ENCODE peak calls at places on chromosomes 7 and 10, in four cellular contexts. One of them, this sample, is unnamed.

GRCh38 chr10:84606428-84606827 is 278.0 kb downstream of the CCSER2 start:
- DNase-seq in naive thymus-derived CD4-positive, alpha-beta T cell: no peak
- DNase-seq in heart right ventricle: no peak
- DNase-seq in testis: no peak
- DNase-seq in this sample: no peak

GRCh38 chr10:129193148-129193547 is 273.9 kb upstream of the MGMT start:
- DNase-seq in naive thymus-derived CD4-positive, alpha-beta T cell: no peak
- DNase-seq in heart right ventricle: no peak
- DNase-seq in testis: peak; percentile 17
- DNase-seq in this sample: no peak

GRCh38 chr10:90785782-90786181 is 72.1 kb downstream of the HTR7 start:
- DNase-seq in naive thymus-derived CD4-positive, alpha-beta T cell: no peak
- DNase-seq in heart right ventricle: no peak
- DNase-seq in testis: no peak
- DNase-seq in this sample: no peak

GRCh38 chr10:116272497-116273221 is at the start of gene GFRA1:
- DNase-seq in naive thymus-derived CD4-positive, alpha-beta T cell: no peak
- DNase-seq in heart right ventricle: no peak
- DNase-seq in testis: no peak
- DNase-seq in this sample: peak; percentile 62

GRCh38 chr10:88565072-88565471 is 18.0 kb downstream of the RNLS start:
- DNase-seq in naive thymus-derived CD4-positive, alpha-beta T cell: peak; percentile 29
- DNase-seq in heart right ventricle: no peak
- DNase-seq in testis: no peak
- DNase-seq in this sample: peak; percentile 46

GRCh38 chr7:30146127-30146612 is 11.4 kb downstream of the MTURN start:
- DNase-seq in naive thymus-derived CD4-positive, alpha-beta T cell: no peak
- DNase-seq in heart right ventricle: peak; percentile 61
- DNase-seq in testis: no peak
- DNase-seq in this sample: peak; percentile 65

GRCh38 chr7:2445047-2445446 is 31.2 kb downstream of the GRIFIN start:
- DNase-seq in naive thymus-derived CD4-positive, alpha-beta T cell: no peak
- DNase-seq in heart right ventricle: no peak
- DNase-seq in testis: no peak
- DNase-seq in this sample: no peak

GRCh38 chr7:102079140-102080002 is 207.3 kb upstream of the SH2B2 start:
- DNase-seq in naive thymus-derived CD4-positive, alpha-beta T cell: no peak
- DNase-seq in heart right ventricle: no peak
- DNase-seq in testis: no peak
- DNase-seq in this sample: peak; percentile 41

GRCh38 chr7:115357213-115357999 is 435.5 kb downstream of the MDFIC start:
- DNase-seq in naive thymus-derived CD4-positive, alpha-beta T cell: no peak
- DNase-seq in heart right ventricle: no peak
- DNase-seq in testis: no peak
- DNase-seq in this sample: peak; percentile 97

GRCh38 chr7:87152897-87153641 is 816 bp downstream of the DMTF1 start:
- DNase-seq in naive thymus-derived CD4-positive, alpha-beta T cell: peak; percentile 18
- DNase-seq in heart right ventricle: peak; percentile 25
- DNase-seq in testis: peak; percentile 57
- DNase-seq in this sample: peak; percentile 30

GRCh38 chr10:2619472-2619871 is 447.9 kb upstream of the PFKP start:
- DNase-seq in naive thymus-derived CD4-positive, alpha-beta T cell: no peak
- DNase-seq in heart right ventricle: no peak
- DNase-seq in testis: no peak
- DNase-seq in this sample: peak; percentile 12

GRCh38 chr7:41108821-41109220 is 594.1 kb downstream of the INHBA start:
- DNase-seq in naive thymus-derived CD4-positive, alpha-beta T cell: no peak
- DNase-seq in heart right ventricle: no peak
- DNase-seq in testis: no peak
- DNase-seq in this sample: no peak

GRCh38 chr10:78359641-78360091 is 326.0 kb downstream of the RPS24 start:
- DNase-seq in naive thymus-derived CD4-positive, alpha-beta T cell: no peak
- DNase-seq in heart right ventricle: no peak
- DNase-seq in testis: no peak
- DNase-seq in this sample: no peak

GRCh38 chr10:74738985-74739567 is 87.3 kb upstream of the KAT6B start:
- DNase-seq in naive thymus-derived CD4-positive, alpha-beta T cell: peak; percentile 40
- DNase-seq in heart right ventricle: no peak
- DNase-seq in testis: peak; percentile 28
- DNase-seq in this sample: no peak

GRCh38 chr7:80478683-80479082 is 33.2 kb downstream of the GNAT3 start:
- DNase-seq in naive thymus-derived CD4-positive, alpha-beta T cell: no peak
- DNase-seq in heart right ventricle: no peak
- DNase-seq in testis: no peak
- DNase-seq in this sample: no peak

GRCh38 chr10:31759124-31759798 is 169.4 kb downstream of the ARHGAP12 start:
- DNase-seq in naive thymus-derived CD4-positive, alpha-beta T cell: peak; percentile 19
- DNase-seq in heart right ventricle: peak; percentile 69
- DNase-seq in testis: no peak
- DNase-seq in this sample: no peak

GRCh38 chr7:84216477-84216876 is 21.9 kb upstream of the SEMA3A start:
- DNase-seq in naive thymus-derived CD4-positive, alpha-beta T cell: no peak
- DNase-seq in heart right ventricle: no peak
- DNase-seq in testis: no peak
- DNase-seq in this sample: no peak

GRCh38 chr10:124228017-124228379 is 134.6 kb upstream of the CHST15 start:
- DNase-seq in naive thymus-derived CD4-positive, alpha-beta T cell: no peak
- DNase-seq in heart right ventricle: no peak
- DNase-seq in testis: no peak
- DNase-seq in this sample: no peak

GRCh38 chr7:129923709-129924108 is 29.1 kb downstream of the UBE2H start:
- DNase-seq in naive thymus-derived CD4-positive, alpha-beta T cell: no peak
- DNase-seq in heart right ventricle: no peak
- DNase-seq in testis: no peak
- DNase-seq in this sample: no peak

GRCh38 chr10:88073676-88074075 is 210.3 kb downstream of the PTEN start:
- DNase-seq in naive thymus-derived CD4-positive, alpha-beta T cell: no peak
- DNase-seq in heart right ventricle: no peak
- DNase-seq in testis: no peak
- DNase-seq in this sample: no peak

GRCh38 chr7:121503039-121503438 is 106.9 kb upstream of the FAM3C start:
- DNase-seq in naive thymus-derived CD4-positive, alpha-beta T cell: no peak
- DNase-seq in heart right ventricle: no peak
- DNase-seq in testis: no peak
- DNase-seq in this sample: no peak

GRCh38 chr10:44853148-44853734 is 57.9 kb upstream of the TMEM72 start:
- DNase-seq in naive thymus-derived CD4-positive, alpha-beta T cell: no peak
- DNase-seq in heart right ventricle: no peak
- DNase-seq in testis: peak; percentile 66
- DNase-seq in this sample: no peak

GRCh38 chr7:44563171-44563679 is 10.5 kb downstream of the DDX56 start:
- DNase-seq in naive thymus-derived CD4-positive, alpha-beta T cell: no peak
- DNase-seq in heart right ventricle: no peak
- DNase-seq in testis: no peak
- DNase-seq in this sample: no peak
- H3K36me3 ChIP-seq in naive thymus-derived CD4-positive, alpha-beta T cell: peaks cover 12% of the 10 kb centered on the region
- H3K36me3 ChIP-seq in heart right ventricle: peaks cover 48% of the 10 kb centered on the region
- H3K36me3 ChIP-seq in testis: no peaks in the 10 kb centered on the region
- H3K36me3 ChIP-seq in this sample: peaks cover 29% of the 10 kb centered on the region

DNA sequence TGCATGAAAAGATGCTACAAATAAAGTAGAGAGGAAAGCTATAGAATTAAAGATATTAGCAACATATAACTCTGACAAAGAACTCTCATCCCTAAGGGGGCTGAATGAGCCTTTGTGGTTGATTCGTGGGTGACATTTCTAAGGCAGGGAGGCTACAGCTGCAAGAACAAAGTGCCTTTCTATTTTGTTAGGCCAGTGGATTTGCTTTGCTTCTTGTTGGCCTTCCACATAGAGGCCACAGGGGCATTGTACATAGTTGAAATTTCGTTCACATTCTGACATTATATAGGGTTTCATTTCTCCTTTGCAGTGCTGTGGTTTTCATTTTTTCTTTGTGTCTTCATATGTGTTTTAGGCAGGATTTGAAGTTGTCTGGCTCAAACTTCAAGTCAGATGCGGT is 819.2 kb upstream of the C7orf33 start:
- DNase-seq in naive thymus-derived CD4-positive, alpha-beta T cell: no peak
- DNase-seq in heart right ventricle: no peak
- DNase-seq in testis: no peak
- DNase-seq in this sample: peak; percentile 70
- H3K36me3 ChIP-seq in naive thymus-derived CD4-positive, alpha-beta T cell: no peaks in the 10 kb centered on the region
- H3K36me3 ChIP-seq in heart right ventricle: no peaks in the 10 kb centered on the region
- H3K36me3 ChIP-seq in testis: no peaks in the 10 kb centered on the region
- H3K36me3 ChIP-seq in this sample: no peaks in the 10 kb centered on the region

GRCh38 chr7:139078399-139078798 is 31.1 kb downstream of the ZC3HAV1 start:
- DNase-seq in naive thymus-derived CD4-positive, alpha-beta T cell: no peak
- DNase-seq in heart right ventricle: no peak
- DNase-seq in testis: no peak
- DNase-seq in this sample: no peak
- H3K36me3 ChIP-seq in naive thymus-derived CD4-positive, alpha-beta T cell: peaks cover 71% of the 10 kb centered on the region
- H3K36me3 ChIP-seq in heart right ventricle: peaks cover 68% of the 10 kb centered on the region
- H3K36me3 ChIP-seq in testis: no peaks in the 10 kb centered on the region
- H3K36me3 ChIP-seq in this sample: no peaks in the 10 kb centered on the region

GRCh38 chr7:772005-772294 is 44.9 kb upstream of the PRKAR1B start:
- DNase-seq in naive thymus-derived CD4-positive, alpha-beta T cell: no peak
- DNase-seq in heart right ventricle: no peak
- DNase-seq in testis: no peak
- DNase-seq in this sample: no peak

GRCh38 chr7:770786-771185 is 43.7 kb upstream of the PRKAR1B start:
- DNase-seq in naive thymus-derived CD4-positive, alpha-beta T cell: no peak
- DNase-seq in heart right ventricle: no peak
- DNase-seq in testis: no peak
- DNase-seq in this sample: no peak

GRCh38 chr7:772392-772791 is 45.3 kb upstream of the PRKAR1B start:
- DNase-seq in naive thymus-derived CD4-positive, alpha-beta T cell: no peak
- DNase-seq in heart right ventricle: no peak
- DNase-seq in testis: no peak
- DNase-seq in this sample: no peak

GRCh38 chr7:770336-770735 is 43.3 kb upstream of the PRKAR1B start:
- DNase-seq in naive thymus-derived CD4-positive, alpha-beta T cell: no peak
- DNase-seq in heart right ventricle: no peak
- DNase-seq in testis: no peak
- DNase-seq in this sample: no peak

GRCh38 chr7:771241-772004 is 44.3 kb upstream of the PRKAR1B start:
- DNase-seq in naive thymus-derived CD4-positive, alpha-beta T cell: no peak
- DNase-seq in heart right ventricle: peak; percentile 89
- DNase-seq in testis: peak; percentile 76
- DNase-seq in this sample: no peak
- H3K36me3 ChIP-seq in naive thymus-derived CD4-positive, alpha-beta T cell: no peaks in the 10 kb centered on the region
- H3K36me3 ChIP-seq in heart right ventricle: peaks cover 41% of the 10 kb centered on the region
- H3K36me3 ChIP-seq in testis: no peaks in the 10 kb centered on the region
- H3K36me3 ChIP-seq in this sample: no peaks in the 10 kb centered on the region

GRCh38 chr7:154953006-154953684 is 49.8 kb downstream of the PAXIP1 start:
- DNase-seq in naive thymus-derived CD4-positive, alpha-beta T cell: peak; percentile 63
- DNase-seq in heart right ventricle: peak; percentile 29
- DNase-seq in testis: peak; percentile 81
- DNase-seq in this sample: peak; percentile 57
- H3K36me3 ChIP-seq in naive thymus-derived CD4-positive, alpha-beta T cell: peaks cover 5% of the 10 kb centered on the region
- H3K36me3 ChIP-seq in heart right ventricle: peaks cover 93% of the 10 kb centered on the region
- H3K36me3 ChIP-seq in testis: no peaks in the 10 kb centered on the region
- H3K36me3 ChIP-seq in this sample: peaks cover 73% of the 10 kb centered on the region

DNA sequence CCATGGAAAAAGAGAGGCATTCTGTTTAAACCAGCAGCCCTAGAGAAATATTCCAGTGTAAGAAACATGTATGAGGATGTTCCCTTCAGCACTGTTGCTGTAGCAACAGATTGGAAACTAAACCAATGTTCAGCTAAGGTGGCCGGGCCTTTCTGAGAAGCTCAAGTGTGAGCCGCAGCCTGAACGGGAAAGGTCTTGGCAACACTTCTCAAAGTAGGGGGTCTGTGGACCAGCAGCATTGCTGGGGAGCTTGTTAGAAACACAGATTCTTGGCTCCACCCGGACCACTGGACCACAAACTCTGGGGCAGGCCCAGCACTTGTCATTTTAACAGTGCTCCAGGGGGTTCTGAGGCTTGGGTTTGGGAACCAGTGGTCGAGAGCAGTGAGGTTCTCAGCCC is 36.3 kb downstream of the RAMP3 start:
- DNase-seq in naive thymus-derived CD4-positive, alpha-beta T cell: no peak
- DNase-seq in heart right ventricle: no peak
- DNase-seq in testis: no peak
- DNase-seq in this sample: no peak
- H3K36me3 ChIP-seq in naive thymus-derived CD4-positive, alpha-beta T cell: no peaks in the 10 kb centered on the region
- H3K36me3 ChIP-seq in heart right ventricle: no peaks in the 10 kb centered on the region
- H3K36me3 ChIP-seq in testis: no peaks in the 10 kb centered on the region
- H3K36me3 ChIP-seq in this sample: no peaks in the 10 kb centered on the region

GRCh38 chr7:55527314-55527713 is 45.0 kb downstream of the VOPP1 start:
- DNase-seq in naive thymus-derived CD4-positive, alpha-beta T cell: no peak
- DNase-seq in heart right ventricle: no peak
- DNase-seq in testis: no peak
- DNase-seq in this sample: no peak
- H3K36me3 ChIP-seq in naive thymus-derived CD4-positive, alpha-beta T cell: no peaks in the 10 kb centered on the region
- H3K36me3 ChIP-seq in heart right ventricle: no peaks in the 10 kb centered on the region
- H3K36me3 ChIP-seq in testis: no peaks in the 10 kb centered on the region
- H3K36me3 ChIP-seq in this sample: peaks cover 3% of the 10 kb centered on the region

This sample was measured in SJCRH30.